ENCODE peak calls at places on chromosomes 12 and 14, in four cellular contexts. D, A, K and N are unnamed samples.

GRCh38 chr12:95763809-95764253 is 26.7 kb downstream of the NTN4 start:
- DNase-seq in K (no peak), D (peak; percentile 92), A (no peak), N (peak; percentile 63)

GRCh38 chr12:111068281-111068680 is 147.9 kb upstream of the MYL2 start:
- DNase-seq in K (no peak), A (no peak), D (no peak), N (no peak)

GRCh38 chr12:95789126-95790024 is 1.2 kb downstream of the NTN4 start:
- DNase-seq in D (no peak), A (no peak), K (no peak), N (peak; percentile 55)

GRCh38 chr12:52662093-52663006 is 10.3 kb upstream of the KRT2 start:
- DNase-seq in K (peak; percentile 52), A (peak; percentile 93), D (no peak), N (no peak)

GRCh38 chr12:50992814-50993213 is 33.4 kb downstream of the SLC11A2 start:
- DNase-seq in D (no peak), K (no peak), A (no peak), N (no peak)

GRCh38 chr12:22283006-22283506 is 51.5 kb downstream of the ST8SIA1 start:
- DNase-seq in A (no peak), D (peak; percentile 91), K (no peak), N (no peak)

GRCh38 chr12:81092053-81092452 is 14.2 kb downstream of the ACSS3 start:
- DNase-seq in K (no peak), A (no peak), D (no peak), N (no peak)

GRCh38 chr14:101125313-101125712 is 221.8 kb upstream of the RTL1 start:
- DNase-seq in D (no peak), A (no peak), K (no peak), N (no peak)

GRCh38 chr14:103151270-103151933 is 28.1 kb downstream of the TNFAIP2 start:
- DNase-seq in K (peak; percentile 35), D (no peak), A (no peak), N (no peak)

GRCh38 chr12:67202344-67203012 is 66.7 kb upstream of the CAND1 start:
- DNase-seq in A (no peak), D (no peak), K (no peak), N (no peak)

GRCh38 chr14:61997146-61997545 is 234.9 kb downstream of the SNAPC1 start:
- DNase-seq in D (no peak), K (no peak), A (no peak), N (no peak)

GRCh38 chr14:89767861-89768268 is 186.7 kb downstream of the EFCAB11 start:
- DNase-seq in A (peak; percentile 6), K (no peak), D (peak; percentile 69), N (peak; percentile 34)

GRCh38 chr14:60184597-60185555 is 19.7 kb upstream of the DHRS7 start:
- DNase-seq in K (no peak), A (no peak), D (peak; percentile 9), N (no peak)

GRCh38 chr14:60195179-60195810 is 30.1 kb upstream of the DHRS7 start:
- DNase-seq in K (no peak), A (no peak), D (no peak), N (no peak)

GRCh38 chr14:60188115-60188514 is 22.9 kb upstream of the DHRS7 start:
- DNase-seq in A (no peak), D (peak; percentile 22), K (no peak), N (no peak)

GRCh38 chr14:60188696-60189095 is 23.5 kb upstream of the DHRS7 start:
- DNase-seq in D (no peak), A (no peak), K (no peak), N (no peak)

DNA sequence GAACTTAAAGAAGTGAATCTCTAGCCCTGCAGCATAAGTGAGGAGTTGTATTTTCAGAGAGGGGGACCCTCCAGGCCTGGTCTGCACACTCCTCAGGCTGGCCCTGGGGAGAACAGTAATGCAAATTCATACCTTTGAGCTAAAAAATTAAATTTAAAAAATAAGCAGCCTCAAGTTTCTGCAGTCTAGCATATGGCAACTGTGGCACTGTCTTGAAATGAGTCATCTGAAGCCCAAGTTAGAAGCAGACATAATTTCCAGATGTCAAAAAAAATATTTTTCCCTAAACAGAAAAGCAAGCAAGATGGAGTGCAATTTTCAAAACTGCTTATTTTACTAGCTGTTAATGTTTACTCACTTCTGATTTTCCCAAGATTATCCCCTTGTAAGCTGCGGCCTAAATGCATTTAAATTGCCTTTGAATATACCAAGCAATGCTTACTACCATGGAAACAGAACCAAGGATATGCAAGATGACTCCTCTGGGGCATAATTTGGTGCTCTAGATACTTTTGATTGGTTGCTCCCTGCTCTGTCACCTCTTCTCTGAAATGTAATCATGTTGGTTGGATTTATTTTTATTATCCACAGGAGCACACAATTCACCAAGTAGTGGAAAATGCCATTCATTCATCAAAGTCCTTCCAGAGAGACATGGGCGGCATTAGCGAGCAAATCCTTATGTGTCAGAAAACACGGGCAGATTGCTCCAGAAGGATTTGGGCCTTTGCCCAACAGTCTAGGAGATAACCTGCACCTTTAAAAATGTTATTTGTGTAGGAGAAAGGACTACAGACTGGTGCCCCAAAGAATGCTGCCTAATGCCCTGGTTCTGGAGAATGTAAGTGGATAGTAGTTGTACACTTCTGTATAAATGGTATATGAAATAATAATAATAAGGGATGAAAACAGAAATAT is 25.0 kb upstream of the DHRS7 start:
- DNase-seq in K (no peak), A (no peak), D (peak; percentile 25), N (no peak)
- H3K27ac ChIP-seq in K (no peak overlapping the region), A (no peak overlapping the region), D (no peak overlapping the region), N (no peak overlapping the region)

DNA sequence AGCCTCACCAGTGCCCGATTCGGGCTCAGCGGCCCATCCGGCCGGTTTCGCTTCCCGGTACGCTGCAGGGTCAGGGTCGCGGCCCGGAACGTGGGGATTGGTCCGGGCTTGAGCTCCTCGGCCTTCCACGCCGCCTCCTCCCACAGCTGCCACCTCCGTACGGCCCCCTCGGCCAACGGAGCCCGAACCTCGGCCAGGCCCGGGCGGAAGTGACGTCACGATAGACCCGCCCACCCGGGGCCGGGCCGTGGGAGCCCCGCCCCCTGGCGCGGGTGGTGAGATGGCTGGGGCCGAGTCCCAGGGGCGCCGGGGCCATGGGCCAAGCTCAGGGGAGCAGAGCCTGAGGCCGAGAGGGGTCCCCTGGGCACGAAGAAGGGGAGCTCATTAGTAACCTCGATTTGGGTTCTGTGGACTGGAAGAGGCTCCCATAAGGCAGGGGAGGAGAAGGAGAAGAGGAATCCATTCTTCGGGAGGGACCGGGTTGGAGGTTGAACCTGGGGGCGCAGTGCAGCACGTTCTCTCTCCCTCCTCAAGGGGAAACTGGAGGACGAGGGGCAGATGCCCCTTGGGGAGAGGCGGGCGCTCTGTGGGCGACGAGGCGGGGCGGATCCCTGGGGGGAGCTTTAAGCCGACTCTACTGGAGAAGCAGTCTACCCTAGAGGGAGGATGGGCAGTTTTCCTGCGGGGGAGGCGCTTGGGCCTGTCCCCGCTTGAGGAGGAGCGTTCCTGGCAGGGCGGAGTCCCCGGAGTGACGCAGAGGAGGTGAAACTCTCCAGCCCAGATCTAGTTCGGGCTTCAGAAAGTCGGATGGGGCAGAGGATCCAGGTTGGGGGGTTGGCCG is at the start of gene MLF2:
- DNase-seq in A (peak; percentile 95), K (peak; percentile 99), D (peak; percentile 99), N (peak; percentile 98)
- TF ChIP-seq CTCF in A (no peak), K (no peak), D (peak; percentile 95), N (peak; percentile 98)

GRCh38 chr12:24899503-24900098 is 49.3 kb downstream of the BCAT1 start:
- DNase-seq in K (no peak), D (no peak), A (no peak), N (no peak)
- H3K4me3 ChIP-seq in K (no peak overlapping the region), D (no peak overlapping the region), A (no peak overlapping the region), N (no peak overlapping the region)

DNA sequence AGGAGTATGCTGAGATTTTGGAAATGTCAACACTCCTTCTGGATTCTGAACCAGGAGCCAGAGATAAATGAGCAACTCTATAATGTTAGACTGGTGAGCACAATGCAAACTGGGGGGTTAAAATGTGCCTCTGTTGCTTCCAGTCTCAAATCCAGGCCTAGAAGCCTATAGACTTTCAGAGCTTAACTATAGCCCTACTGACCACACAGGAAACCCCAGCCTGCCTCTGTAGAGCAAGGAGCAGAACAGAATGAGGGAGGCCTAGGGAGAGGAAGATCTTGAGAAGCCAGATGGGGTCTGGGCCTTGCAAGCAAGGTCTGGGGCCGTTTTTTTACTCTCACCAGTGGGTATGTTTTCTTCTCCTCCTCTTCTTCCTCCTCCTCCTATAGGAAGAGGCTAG is 225.4 kb upstream of the KITLG start:
- DNase-seq in D (peak; percentile 0), K (no peak), A (no peak), N (peak; percentile 4)
- H3K27ac ChIP-seq in D (peak overlapping the region; percentile 5), K (no peak overlapping the region), A (no peak overlapping the region), N (no peak overlapping the region)

GRCh38 chr12:9944404-9944803 is 12.2 kb upstream of the CLEC2A start:
- DNase-seq in D (no peak), K (no peak), A (no peak), N (no peak)

GRCh38 chr12:9936597-9936996 is 4.4 kb upstream of the CLEC2A start:
- DNase-seq in D (no peak), K (no peak), A (no peak), N (no peak)

GRCh38 chr12:9940370-9940769 is 8.2 kb upstream of the CLEC2A start:
- DNase-seq in A (no peak), K (no peak), D (peak; percentile 17), N (peak; percentile 15)

GRCh38 chr12:9943244-9943643 is 11.1 kb upstream of the CLEC2A start:
- DNase-seq in K (no peak), D (no peak), A (no peak), N (no peak)

DNA sequence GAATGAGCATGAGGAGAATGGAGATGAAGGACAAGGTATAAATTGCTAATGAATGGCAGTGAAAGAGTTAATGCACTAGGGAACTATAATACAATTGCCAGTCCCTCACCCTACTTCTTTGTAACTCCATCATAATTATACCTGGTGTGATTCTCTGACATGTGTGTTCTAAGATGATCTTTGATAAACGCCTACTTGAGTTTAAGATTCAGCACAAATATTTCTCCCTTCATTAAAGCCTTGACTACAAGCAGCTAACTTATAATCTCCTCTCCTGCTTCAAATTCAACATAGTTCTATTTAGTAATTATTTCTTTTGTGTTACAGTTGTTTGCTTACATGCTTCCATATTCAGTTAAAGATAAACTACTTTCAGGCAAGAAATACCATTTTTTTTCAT is 9.7 kb upstream of the CLEC2A start:
- DNase-seq in A (no peak), D (no peak), K (no peak), N (no peak)
- TF ChIP-seq CTCF in A (no peak), D (no peak), K (no peak), N (no peak)

GRCh38 chr14:58769766-58770165 is 132.0 kb downstream of the DACT1 start:
- DNase-seq in A (no peak), K (no peak), D (no peak), N (no peak)
- H3K4me3 ChIP-seq in A (no peak overlapping the region), K (no peak overlapping the region), D (no peak overlapping the region), N (no peak overlapping the region)

GRCh38 chr14:51394391-51394790 is 154.3 kb downstream of the TMX1 start:
- DNase-seq in A (no peak), K (no peak), D (peak; percentile 34), N (no peak)
- H3K27ac ChIP-seq in A (no peak overlapping the region), K (no peak overlapping the region), D (peak overlapping the region; percentile 97), N (peak overlapping the region; percentile 69)